ENCODE peak calls at places on chromosomes 3 and 15, in ten cellular contexts. One of them, this sample, is unnamed.
A peak's percentile ranks its signal among the peaks of the same experiment; 100 is the strongest.

GRCh38 chr15:63877713-63878271 is 44.0 kb upstream of the HERC1 start:
- DNase-seq in A549: no peak
- DNase-seq in psoas muscle: no peak
- DNase-seq in right lobe of liver: no peak
- DNase-seq in gastrocnemius medialis: no peak
- DNase-seq in neural progenitor cell: no peak
- DNase-seq in IMR-90: no peak
- DNase-seq in sigmoid colon: no peak
- DNase-seq in left lung: no peak
- DNase-seq in brain microvascular endothelial cell: no peak
- DNase-seq in this sample: no peak

GRCh38 chr3:27105904-27106303 is 263.3 kb downstream of the NEK10 start:
- DNase-seq in A549: peak; percentile 6
- DNase-seq in neural progenitor cell: peak; percentile 45
- DNase-seq in psoas muscle: no peak
- DNase-seq in sigmoid colon: no peak
- DNase-seq in gastrocnemius medialis: no peak
- DNase-seq in brain microvascular endothelial cell: peak; percentile 3
- DNase-seq in right lobe of liver: no peak
- DNase-seq in left lung: no peak
- DNase-seq in IMR-90: no peak
- DNase-seq in this sample: no peak

GRCh38 chr3:193727089-193727488 is 134.1 kb downstream of the OPA1 start:
- DNase-seq in psoas muscle: no peak
- DNase-seq in neural progenitor cell: no peak
- DNase-seq in right lobe of liver: no peak
- DNase-seq in IMR-90: no peak
- DNase-seq in sigmoid colon: no peak
- DNase-seq in brain microvascular endothelial cell: no peak
- DNase-seq in gastrocnemius medialis: no peak
- DNase-seq in A549: no peak
- DNase-seq in left lung: no peak
- DNase-seq in this sample: no peak

GRCh38 chr3:185152433-185153169 is at the start of gene C3orf70:
- DNase-seq in A549: peak; percentile 13
- DNase-seq in neural progenitor cell: peak; percentile 79
- DNase-seq in brain microvascular endothelial cell: peak; percentile 17
- DNase-seq in left lung: peak; percentile 87
- DNase-seq in right lobe of liver: peak; percentile 62
- DNase-seq in sigmoid colon: peak; percentile 85
- DNase-seq in psoas muscle: peak; percentile 75
- DNase-seq in IMR-90: peak; percentile 44
- DNase-seq in gastrocnemius medialis: no peak
- DNase-seq in this sample: no peak

GRCh38 chr15:66879511-66879910 is 177.5 kb downstream of the SMAD6 start:
- DNase-seq in neural progenitor cell: no peak
- DNase-seq in IMR-90: no peak
- DNase-seq in psoas muscle: no peak
- DNase-seq in right lobe of liver: no peak
- DNase-seq in sigmoid colon: no peak
- DNase-seq in gastrocnemius medialis: no peak
- DNase-seq in left lung: no peak
- DNase-seq in A549: no peak
- DNase-seq in brain microvascular endothelial cell: no peak
- DNase-seq in this sample: no peak

GRCh38 chr3:50356553-50356952 is 2.8 kb downstream of the TMEM115 start:
- DNase-seq in sigmoid colon: no peak
- DNase-seq in IMR-90: no peak
- DNase-seq in left lung: peak; percentile 57
- DNase-seq in neural progenitor cell: no peak
- DNase-seq in brain microvascular endothelial cell: no peak
- DNase-seq in A549: no peak
- DNase-seq in gastrocnemius medialis: peak; percentile 30
- DNase-seq in psoas muscle: peak; percentile 67
- DNase-seq in right lobe of liver: peak; percentile 57
- DNase-seq in this sample: no peak

GRCh38 chr3:4147719-4148118 is 155.4 kb upstream of the SETMAR start:
- DNase-seq in brain microvascular endothelial cell: no peak
- DNase-seq in sigmoid colon: no peak
- DNase-seq in IMR-90: no peak
- DNase-seq in left lung: no peak
- DNase-seq in neural progenitor cell: no peak
- DNase-seq in A549: no peak
- DNase-seq in gastrocnemius medialis: no peak
- DNase-seq in psoas muscle: no peak
- DNase-seq in right lobe of liver: no peak
- DNase-seq in this sample: no peak

GRCh38 chr3:56902468-56903159 is 100.9 kb upstream of the ARHGEF3 start:
- DNase-seq in brain microvascular endothelial cell: no peak
- DNase-seq in right lobe of liver: no peak
- DNase-seq in sigmoid colon: no peak
- DNase-seq in A549: no peak
- DNase-seq in gastrocnemius medialis: no peak
- DNase-seq in left lung: no peak
- DNase-seq in IMR-90: no peak
- DNase-seq in neural progenitor cell: no peak
- DNase-seq in psoas muscle: no peak
- DNase-seq in this sample: no peak

GRCh38 chr3:71436337-71436736 is 147.2 kb downstream of the FOXP1 start:
- DNase-seq in sigmoid colon: no peak
- DNase-seq in left lung: no peak
- DNase-seq in IMR-90: no peak
- DNase-seq in gastrocnemius medialis: no peak
- DNase-seq in A549: no peak
- DNase-seq in brain microvascular endothelial cell: no peak
- DNase-seq in psoas muscle: no peak
- DNase-seq in neural progenitor cell: no peak
- DNase-seq in right lobe of liver: no peak
- DNase-seq in this sample: no peak

GRCh38 chr3:16372362-16373269 is 107.6 kb downstream of the OXNAD1 start:
- DNase-seq in left lung: no peak
- DNase-seq in neural progenitor cell: no peak
- DNase-seq in right lobe of liver: no peak
- DNase-seq in gastrocnemius medialis: no peak
- DNase-seq in A549: no peak
- DNase-seq in brain microvascular endothelial cell: no peak
- DNase-seq in psoas muscle: no peak
- DNase-seq in sigmoid colon: no peak
- DNase-seq in IMR-90: no peak
- DNase-seq in this sample: no peak

GRCh38 chr15:64443747-64444621 is 16.4 kb upstream of the ZNF609 start:
- DNase-seq in left lung: no peak
- DNase-seq in brain microvascular endothelial cell: peak; percentile 69
- DNase-seq in A549: peak; percentile 83
- DNase-seq in right lobe of liver: no peak
- DNase-seq in sigmoid colon: peak; percentile 9
- DNase-seq in gastrocnemius medialis: no peak
- DNase-seq in IMR-90: peak; percentile 92
- DNase-seq in psoas muscle: no peak
- DNase-seq in neural progenitor cell: no peak
- DNase-seq in this sample: peak; percentile 70

GRCh38 chr15:60369696-60370095 is 28.1 kb downstream of the ANXA2 start:
- DNase-seq in neural progenitor cell: no peak
- DNase-seq in psoas muscle: no peak
- DNase-seq in sigmoid colon: no peak
- DNase-seq in IMR-90: no peak
- DNase-seq in A549: no peak
- DNase-seq in gastrocnemius medialis: no peak
- DNase-seq in right lobe of liver: no peak
- DNase-seq in left lung: no peak
- DNase-seq in brain microvascular endothelial cell: no peak
- DNase-seq in this sample: no peak
- H3K27ac ChIP-seq in neural progenitor cell: no peak overlapping the region
- H3K27ac ChIP-seq in psoas muscle: peak overlapping the region; percentile 24
- H3K27ac ChIP-seq in sigmoid colon: peak overlapping the region; percentile 78
- H3K27ac ChIP-seq in IMR-90: peak overlapping the region; percentile 25
- H3K27ac ChIP-seq in A549: peak overlapping the region; percentile 90
- H3K27ac ChIP-seq in gastrocnemius medialis: peak overlapping the region; percentile 87
- H3K27ac ChIP-seq in right lobe of liver: no peak overlapping the region
- H3K27ac ChIP-seq in left lung: peak overlapping the region; percentile 78
- H3K27ac ChIP-seq in brain microvascular endothelial cell: peak overlapping the region; percentile 93
- H3K27ac ChIP-seq in this sample: no peak overlapping the region

GRCh38 chr15:89812126-89812846 is 2.4 kb downstream of the ANPEP start:
- DNase-seq in left lung: no peak
- DNase-seq in IMR-90: no peak
- DNase-seq in neural progenitor cell: no peak
- DNase-seq in right lobe of liver: peak; percentile 79
- DNase-seq in A549: no peak
- DNase-seq in brain microvascular endothelial cell: no peak
- DNase-seq in psoas muscle: peak; percentile 78
- DNase-seq in sigmoid colon: peak; percentile 83
- DNase-seq in gastrocnemius medialis: peak; percentile 62
- DNase-seq in this sample: no peak

GRCh38 chr15:89814112-89814742 is 425 bp downstream of the ANPEP start:
- DNase-seq in brain microvascular endothelial cell: no peak
- DNase-seq in left lung: no peak
- DNase-seq in gastrocnemius medialis: no peak
- DNase-seq in neural progenitor cell: peak; percentile 33
- DNase-seq in IMR-90: no peak
- DNase-seq in psoas muscle: peak; percentile 46
- DNase-seq in sigmoid colon: no peak
- DNase-seq in right lobe of liver: no peak
- DNase-seq in A549: no peak
- DNase-seq in this sample: no peak

GRCh38 chr15:89810837-89811236 is 3.8 kb downstream of the ANPEP start:
- DNase-seq in sigmoid colon: no peak
- DNase-seq in neural progenitor cell: no peak
- DNase-seq in psoas muscle: no peak
- DNase-seq in brain microvascular endothelial cell: no peak
- DNase-seq in right lobe of liver: no peak
- DNase-seq in left lung: peak; percentile 35
- DNase-seq in IMR-90: no peak
- DNase-seq in A549: no peak
- DNase-seq in gastrocnemius medialis: no peak
- DNase-seq in this sample: no peak

GRCh38 chr15:89813381-89814111 is 1.1 kb downstream of the ANPEP start:
- DNase-seq in neural progenitor cell: no peak
- DNase-seq in psoas muscle: peak; percentile 31
- DNase-seq in A549: no peak
- DNase-seq in left lung: no peak
- DNase-seq in sigmoid colon: no peak
- DNase-seq in brain microvascular endothelial cell: no peak
- DNase-seq in right lobe of liver: no peak
- DNase-seq in IMR-90: no peak
- DNase-seq in gastrocnemius medialis: no peak
- DNase-seq in this sample: no peak

DNA sequence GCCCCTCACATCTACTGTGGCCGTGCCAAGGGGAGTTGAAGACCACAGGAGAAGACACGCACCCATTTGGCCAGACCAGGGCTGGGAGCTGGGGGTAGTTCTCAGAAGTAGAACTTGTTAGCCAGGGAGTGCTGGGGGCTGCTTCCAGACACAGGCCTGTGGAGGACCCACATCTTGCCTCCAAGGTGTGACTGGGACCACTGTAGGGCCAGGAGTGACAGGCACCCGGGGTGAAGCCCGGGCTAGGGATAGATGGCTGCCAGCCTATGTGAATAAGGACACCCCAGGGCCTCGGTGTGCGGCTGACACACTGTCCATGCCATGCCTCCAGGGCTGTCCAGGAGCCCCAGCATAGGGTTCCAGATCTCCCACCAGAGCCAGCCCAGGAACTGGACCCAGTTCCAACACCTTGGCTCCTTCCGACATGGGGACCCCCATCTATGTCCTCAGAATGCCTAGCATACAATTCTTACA is 1.8 kb downstream of the ANPEP start:
- DNase-seq in gastrocnemius medialis: no peak
- DNase-seq in right lobe of liver: no peak
- DNase-seq in IMR-90: no peak
- DNase-seq in neural progenitor cell: no peak
- DNase-seq in psoas muscle: peak; percentile 34
- DNase-seq in left lung: peak; percentile 62
- DNase-seq in sigmoid colon: no peak
- DNase-seq in A549: no peak
- DNase-seq in brain microvascular endothelial cell: no peak
- DNase-seq in this sample: no peak
- H3K4me3 ChIP-seq in gastrocnemius medialis: no peak overlapping the region
- H3K4me3 ChIP-seq in right lobe of liver: peak overlapping the region; percentile 70
- H3K4me3 ChIP-seq in IMR-90: no peak overlapping the region
- H3K4me3 ChIP-seq in neural progenitor cell: no peak overlapping the region
- H3K4me3 ChIP-seq in psoas muscle: no peak overlapping the region
- H3K4me3 ChIP-seq in left lung: no peak overlapping the region
- H3K4me3 ChIP-seq in sigmoid colon: no peak overlapping the region
- H3K4me3 ChIP-seq in A549: no peak overlapping the region
- H3K4me3 ChIP-seq in brain microvascular endothelial cell: peak overlapping the region; percentile 74
- H3K4me3 ChIP-seq in this sample: no peak overlapping the region

GRCh38 chr3:10192953-10193691 is 28.4 kb downstream of the IRAK2 start:
- DNase-seq in right lobe of liver: no peak
- DNase-seq in neural progenitor cell: peak; percentile 29
- DNase-seq in A549: peak; percentile 60
- DNase-seq in psoas muscle: no peak
- DNase-seq in brain microvascular endothelial cell: peak; percentile 93
- DNase-seq in sigmoid colon: no peak
- DNase-seq in left lung: no peak
- DNase-seq in IMR-90: peak; percentile 96
- DNase-seq in gastrocnemius medialis: peak; percentile 41
- DNase-seq in this sample: peak; percentile 68

GRCh38 chr3:10196389-10197052 is 31.8 kb downstream of the IRAK2 start:
- DNase-seq in gastrocnemius medialis: no peak
- DNase-seq in sigmoid colon: peak; percentile 75
- DNase-seq in IMR-90: peak; percentile 90
- DNase-seq in neural progenitor cell: no peak
- DNase-seq in brain microvascular endothelial cell: peak; percentile 90
- DNase-seq in left lung: no peak
- DNase-seq in psoas muscle: peak; percentile 70
- DNase-seq in right lobe of liver: no peak
- DNase-seq in A549: no peak
- DNase-seq in this sample: no peak

GRCh38 chr3:10194328-10195071 is 29.8 kb downstream of the IRAK2 start:
- DNase-seq in sigmoid colon: no peak
- DNase-seq in psoas muscle: peak; percentile 68
- DNase-seq in brain microvascular endothelial cell: no peak
- DNase-seq in A549: no peak
- DNase-seq in left lung: no peak
- DNase-seq in neural progenitor cell: no peak
- DNase-seq in gastrocnemius medialis: peak; percentile 61
- DNase-seq in IMR-90: no peak
- DNase-seq in right lobe of liver: no peak
- DNase-seq in this sample: no peak

GRCh38 chr3:10195692-10196091 is 31.0 kb downstream of the IRAK2 start:
- DNase-seq in sigmoid colon: no peak
- DNase-seq in A549: no peak
- DNase-seq in left lung: no peak
- DNase-seq in right lobe of liver: peak; percentile 82
- DNase-seq in brain microvascular endothelial cell: no peak
- DNase-seq in neural progenitor cell: no peak
- DNase-seq in gastrocnemius medialis: no peak
- DNase-seq in psoas muscle: peak; percentile 68
- DNase-seq in IMR-90: no peak
- DNase-seq in this sample: no peak

GRCh38 chr3:10193692-10194327 is 29.1 kb downstream of the IRAK2 start:
- DNase-seq in sigmoid colon: no peak
- DNase-seq in neural progenitor cell: no peak
- DNase-seq in left lung: no peak
- DNase-seq in psoas muscle: no peak
- DNase-seq in gastrocnemius medialis: no peak
- DNase-seq in IMR-90: no peak
- DNase-seq in brain microvascular endothelial cell: no peak
- DNase-seq in A549: no peak
- DNase-seq in right lobe of liver: no peak
- DNase-seq in this sample: no peak
- H3K27ac ChIP-seq in sigmoid colon: peak overlapping the region; percentile 90
- H3K27ac ChIP-seq in neural progenitor cell: no peak overlapping the region
- H3K27ac ChIP-seq in left lung: peak overlapping the region; percentile 91
- H3K27ac ChIP-seq in psoas muscle: peak overlapping the region; percentile 98
- H3K27ac ChIP-seq in gastrocnemius medialis: peak overlapping the region; percentile 99
- H3K27ac ChIP-seq in IMR-90: peak overlapping the region; percentile 9
- H3K27ac ChIP-seq in brain microvascular endothelial cell: peak overlapping the region; percentile 98
- H3K27ac ChIP-seq in A549: peak overlapping the region; percentile 88
- H3K27ac ChIP-seq in right lobe of liver: peak overlapping the region; percentile 61
- H3K27ac ChIP-seq in this sample: peak overlapping the region; percentile 98

GRCh38 chr15:83410532-83410931 is 36.6 kb upstream of the SH3GL3 start:
- DNase-seq in sigmoid colon: no peak
- DNase-seq in A549: no peak
- DNase-seq in right lobe of liver: no peak
- DNase-seq in brain microvascular endothelial cell: no peak
- DNase-seq in IMR-90: no peak
- DNase-seq in gastrocnemius medialis: no peak
- DNase-seq in psoas muscle: no peak
- DNase-seq in neural progenitor cell: no peak
- DNase-seq in left lung: no peak
- DNase-seq in this sample: no peak
- H3K4me3 ChIP-seq in sigmoid colon: no peak overlapping the region
- H3K4me3 ChIP-seq in A549: no peak overlapping the region
- H3K4me3 ChIP-seq in right lobe of liver: no peak overlapping the region
- H3K4me3 ChIP-seq in brain microvascular endothelial cell: no peak overlapping the region
- H3K4me3 ChIP-seq in IMR-90: no peak overlapping the region
- H3K4me3 ChIP-seq in gastrocnemius medialis: no peak overlapping the region
- H3K4me3 ChIP-seq in psoas muscle: no peak overlapping the region
- H3K4me3 ChIP-seq in neural progenitor cell: no peak overlapping the region
- H3K4me3 ChIP-seq in left lung: no peak overlapping the region
- H3K4me3 ChIP-seq in this sample: no peak overlapping the region

This sample was measured in AG04450.